ENCODE peak calls at places on chromosomes 13 and 19, in five cellular contexts. One of them, this sample, is unnamed.

GRCh38 chr19:45717983-45718650 is 12.6 kb downstream of the FBXO46 start:
- DNase-seq in stimulated activated CD8-positive, alpha-beta memory T cell treated with anti-CD3 and anti-CD28 coated beads, Interleukin-15, amount 100 ng/mL, for 1 hour: no peak
- DNase-seq in aorta: peak; percentile 58
- DNase-seq in activated T-cell treated with anti-CD3 and anti-CD28 coated beads for 24 hours: no peak
- DNase-seq in mesothelial cell of epicardium: no peak
- DNase-seq in this sample: no peak

GRCh38 chr13:113291997-113292862 is 4.8 kb upstream of the LAMP1 start:
- DNase-seq in activated T-cell treated with anti-CD3 and anti-CD28 coated beads for 24 hours: no peak
- DNase-seq in aorta: peak; percentile 56
- DNase-seq in mesothelial cell of epicardium: no peak
- DNase-seq in stimulated activated CD8-positive, alpha-beta memory T cell treated with anti-CD3 and anti-CD28 coated beads, Interleukin-15, amount 100 ng/mL, for 1 hour: no peak
- DNase-seq in this sample: peak; percentile 22

GRCh38 chr13:112065867-112066623 is 904 bp upstream of the SOX1 start:
- DNase-seq in activated T-cell treated with anti-CD3 and anti-CD28 coated beads for 24 hours: no peak
- DNase-seq in aorta: no peak
- DNase-seq in mesothelial cell of epicardium: no peak
- DNase-seq in stimulated activated CD8-positive, alpha-beta memory T cell treated with anti-CD3 and anti-CD28 coated beads, Interleukin-15, amount 100 ng/mL, for 1 hour: no peak
- DNase-seq in this sample: no peak

GRCh38 chr19:46428278-46429141 is at the start of gene PNMA8C:
- DNase-seq in aorta: peak; percentile 90
- DNase-seq in mesothelial cell of epicardium: peak; percentile 49
- DNase-seq in activated T-cell treated with anti-CD3 and anti-CD28 coated beads for 24 hours: no peak
- DNase-seq in stimulated activated CD8-positive, alpha-beta memory T cell treated with anti-CD3 and anti-CD28 coated beads, Interleukin-15, amount 100 ng/mL, for 1 hour: no peak
- DNase-seq in this sample: peak; percentile 76

GRCh38 chr13:25860265-25860664 is 191.6 kb downstream of the SHISA2 start:
- DNase-seq in stimulated activated CD8-positive, alpha-beta memory T cell treated with anti-CD3 and anti-CD28 coated beads, Interleukin-15, amount 100 ng/mL, for 1 hour: no peak
- DNase-seq in activated T-cell treated with anti-CD3 and anti-CD28 coated beads for 24 hours: no peak
- DNase-seq in mesothelial cell of epicardium: no peak
- DNase-seq in aorta: no peak
- DNase-seq in this sample: no peak

GRCh38 chr13:30421093-30422055 is 919 bp upstream of the UBE2L5 start:
- DNase-seq in stimulated activated CD8-positive, alpha-beta memory T cell treated with anti-CD3 and anti-CD28 coated beads, Interleukin-15, amount 100 ng/mL, for 1 hour: peak; percentile 8
- DNase-seq in activated T-cell treated with anti-CD3 and anti-CD28 coated beads for 24 hours: no peak
- DNase-seq in aorta: peak; percentile 94
- DNase-seq in mesothelial cell of epicardium: peak; percentile 56
- DNase-seq in this sample: peak; percentile 70

GRCh38 chr13:104442541-104442940 is 1376.3 kb upstream of the SLC10A2 start:
- DNase-seq in mesothelial cell of epicardium: no peak
- DNase-seq in stimulated activated CD8-positive, alpha-beta memory T cell treated with anti-CD3 and anti-CD28 coated beads, Interleukin-15, amount 100 ng/mL, for 1 hour: no peak
- DNase-seq in aorta: no peak
- DNase-seq in activated T-cell treated with anti-CD3 and anti-CD28 coated beads for 24 hours: no peak
- DNase-seq in this sample: no peak

GRCh38 chr13:51767100-51767499 is 36.9 kb downstream of the DHRS12 start:
- DNase-seq in stimulated activated CD8-positive, alpha-beta memory T cell treated with anti-CD3 and anti-CD28 coated beads, Interleukin-15, amount 100 ng/mL, for 1 hour: no peak
- DNase-seq in activated T-cell treated with anti-CD3 and anti-CD28 coated beads for 24 hours: no peak
- DNase-seq in aorta: no peak
- DNase-seq in mesothelial cell of epicardium: no peak
- DNase-seq in this sample: no peak

GRCh38 chr19:1455336-1456120 is 5.6 kb downstream of the APC2 start:
- DNase-seq in aorta: no peak
- DNase-seq in mesothelial cell of epicardium: no peak
- DNase-seq in stimulated activated CD8-positive, alpha-beta memory T cell treated with anti-CD3 and anti-CD28 coated beads, Interleukin-15, amount 100 ng/mL, for 1 hour: no peak
- DNase-seq in activated T-cell treated with anti-CD3 and anti-CD28 coated beads for 24 hours: no peak
- DNase-seq in this sample: peak; percentile 72

GRCh38 chr13:53821632-53822031 is 793.0 kb downstream of the OLFM4 start:
- DNase-seq in mesothelial cell of epicardium: no peak
- DNase-seq in activated T-cell treated with anti-CD3 and anti-CD28 coated beads for 24 hours: no peak
- DNase-seq in stimulated activated CD8-positive, alpha-beta memory T cell treated with anti-CD3 and anti-CD28 coated beads, Interleukin-15, amount 100 ng/mL, for 1 hour: no peak
- DNase-seq in aorta: no peak
- DNase-seq in this sample: no peak

GRCh38 chr19:29687897-29688728 is 22.9 kb downstream of the PLEKHF1 start:
- DNase-seq in mesothelial cell of epicardium: no peak
- DNase-seq in stimulated activated CD8-positive, alpha-beta memory T cell treated with anti-CD3 and anti-CD28 coated beads, Interleukin-15, amount 100 ng/mL, for 1 hour: no peak
- DNase-seq in aorta: no peak
- DNase-seq in activated T-cell treated with anti-CD3 and anti-CD28 coated beads for 24 hours: no peak
- DNase-seq in this sample: no peak

GRCh38 chr19:2282862-2283237 is 875 bp upstream of the PEAK3 start:
- DNase-seq in stimulated activated CD8-positive, alpha-beta memory T cell treated with anti-CD3 and anti-CD28 coated beads, Interleukin-15, amount 100 ng/mL, for 1 hour: no peak
- DNase-seq in activated T-cell treated with anti-CD3 and anti-CD28 coated beads for 24 hours: no peak
- DNase-seq in aorta: no peak
- DNase-seq in mesothelial cell of epicardium: no peak
- DNase-seq in this sample: no peak